ENCODE peak calls at places on chromosomes 16 and 17, in eight cellular contexts. One of them, this sample, is unnamed.

GRCh38 chr17:50640701-50641338 is 6.1 kb downstream of the ABCC3 start:
- DNase-seq in NCI-H1105: no peak
- DNase-seq in progenitor cell of endocrine pancreas: no peak
- DNase-seq in endothelial cell: no peak
- DNase-seq in nephron progenitor cell: no peak
- DNase-seq in NCI-H1092 treated with DMSO at 0.1 percent for 48 hours: no peak
- DNase-seq in AG20443: no peak
- DNase-seq in skeletal muscle cell: no peak
- DNase-seq in this sample: no peak

GRCh38 chr17:57548421-57549385 is 196.4 kb downstream of the CCDC182 start:
- DNase-seq in progenitor cell of endocrine pancreas: no peak
- DNase-seq in AG20443: no peak
- DNase-seq in endothelial cell: no peak
- DNase-seq in nephron progenitor cell: peak; percentile 80
- DNase-seq in skeletal muscle cell: no peak
- DNase-seq in NCI-H1105: no peak
- DNase-seq in NCI-H1092 treated with DMSO at 0.1 percent for 48 hours: peak; percentile 16
- DNase-seq in this sample: no peak

GRCh38 chr16:55039042-55039441 is 108.4 kb downstream of the IRX5 start:
- DNase-seq in nephron progenitor cell: no peak
- DNase-seq in skeletal muscle cell: no peak
- DNase-seq in progenitor cell of endocrine pancreas: no peak
- DNase-seq in NCI-H1105: no peak
- DNase-seq in AG20443: no peak
- DNase-seq in NCI-H1092 treated with DMSO at 0.1 percent for 48 hours: no peak
- DNase-seq in endothelial cell: no peak
- DNase-seq in this sample: no peak

GRCh38 chr16:27455700-27456099 is 53.7 kb downstream of the IL21R start:
- DNase-seq in NCI-H1105: no peak
- DNase-seq in AG20443: no peak
- DNase-seq in endothelial cell: peak; percentile 31
- DNase-seq in skeletal muscle cell: no peak
- DNase-seq in progenitor cell of endocrine pancreas: no peak
- DNase-seq in nephron progenitor cell: no peak
- DNase-seq in NCI-H1092 treated with DMSO at 0.1 percent for 48 hours: no peak
- DNase-seq in this sample: no peak

GRCh38 chr17:80852476-80853015 is 139.1 kb upstream of the CHMP6 start:
- DNase-seq in endothelial cell: no peak
- DNase-seq in skeletal muscle cell: no peak
- DNase-seq in NCI-H1092 treated with DMSO at 0.1 percent for 48 hours: no peak
- DNase-seq in progenitor cell of endocrine pancreas: no peak
- DNase-seq in NCI-H1105: no peak
- DNase-seq in AG20443: no peak
- DNase-seq in nephron progenitor cell: no peak
- DNase-seq in this sample: no peak

GRCh38 chr17:80605326-80606066 is 60.9 kb downstream of the RPTOR start:
- DNase-seq in skeletal muscle cell: no peak
- DNase-seq in nephron progenitor cell: no peak
- DNase-seq in AG20443: peak; percentile 53
- DNase-seq in NCI-H1105: no peak
- DNase-seq in NCI-H1092 treated with DMSO at 0.1 percent for 48 hours: no peak
- DNase-seq in progenitor cell of endocrine pancreas: no peak
- DNase-seq in endothelial cell: no peak
- DNase-seq in this sample: no peak

GRCh38 chr17:78206298-78206697 is 7.8 kb upstream of the BIRC5 start:
- DNase-seq in nephron progenitor cell: no peak
- DNase-seq in skeletal muscle cell: no peak
- DNase-seq in endothelial cell: no peak
- DNase-seq in NCI-H1092 treated with DMSO at 0.1 percent for 48 hours: no peak
- DNase-seq in AG20443: no peak
- DNase-seq in NCI-H1105: no peak
- DNase-seq in progenitor cell of endocrine pancreas: no peak
- DNase-seq in this sample: no peak

GRCh38 chr16:47928008-47928407 is 227.8 kb downstream of the ABCC12 start:
- DNase-seq in progenitor cell of endocrine pancreas: no peak
- DNase-seq in nephron progenitor cell: no peak
- DNase-seq in skeletal muscle cell: no peak
- DNase-seq in NCI-H1105: no peak
- DNase-seq in endothelial cell: no peak
- DNase-seq in AG20443: no peak
- DNase-seq in NCI-H1092 treated with DMSO at 0.1 percent for 48 hours: no peak
- DNase-seq in this sample: no peak

GRCh38 chr17:41738077-41738800 is 3.8 kb upstream of the HAP1 start:
- DNase-seq in AG20443: peak; percentile 91
- DNase-seq in NCI-H1105: peak; percentile 68
- DNase-seq in NCI-H1092 treated with DMSO at 0.1 percent for 48 hours: peak; percentile 80
- DNase-seq in endothelial cell: peak; percentile 87
- DNase-seq in nephron progenitor cell: peak; percentile 89
- DNase-seq in progenitor cell of endocrine pancreas: peak; percentile 82
- DNase-seq in skeletal muscle cell: peak; percentile 8
- DNase-seq in this sample: peak; percentile 75

This sample was measured in T-helper 1 cell.